ENCODE peak calls at places on chromosome 18, in four cellular contexts. A is mesendoderm, K is lower lobe of right lung, O is hepatocyte. J is an unnamed sample. For H3K4me1, the result is how much of the 10 kb centered on the place peaks cover.

GRCh38 chr18:38651736-38652135 is 1086.1 kb upstream of the CELF4 start:
- DNase-seq in A (no peak), K (no peak), O (no peak), J (no peak)

GRCh38 chr18:75048776-75049454 is 160.0 kb downstream of the PTGR3 start:
- DNase-seq in A (no peak), K (no peak), O (no peak), J (no peak)

GRCh38 chr18:23384778-23385736 is 68.0 kb upstream of the RIOK3 start:
- DNase-seq in A (no peak), K (no peak), O (peak), J (no peak)

GRCh38 chr18:59041819-59042476 is 97.7 kb upstream of the SEC11C start:
- DNase-seq in A (no peak), K (no peak), O (no peak), J (no peak)

GRCh38 chr18:33424266-33424946 is 16.1 kb downstream of the CCDC178 start:
- DNase-seq in A (no peak), K (no peak), O (no peak), J (no peak)

GRCh38 chr18:30634249-30634648 is 408.3 kb downstream of the DSC3 start:
- DNase-seq in A (no peak), K (no peak), O (no peak), J (no peak)

GRCh38 chr18:33404244-33404873 is 36.2 kb downstream of the CCDC178 start:
- DNase-seq in A (no peak), K (no peak), O (no peak), J (no peak)

GRCh38 chr18:36328916-36329315 is 31.4 kb downstream of the FHOD3 start:
- DNase-seq in A (no peak), K (no peak), O (peak), J (no peak)

GRCh38 chr18:61554117-61554776 is 221.0 kb downstream of the CDH20 start:
- DNase-seq in A (no peak), K (peak), O (no peak), J (no peak)

GRCh38 chr18:76673281-76674005 is 148.9 kb upstream of the ZNF236 start:
- DNase-seq in A (no peak), K (no peak), O (no peak), J (no peak)

GRCh38 chr18:5447442-5447841 is 96.4 kb downstream of the EPB41L3 start:
- DNase-seq in A (no peak), K (no peak), O (no peak), J (no peak)

GRCh38 chr18:3012306-3012919 is 531 bp downstream of the LPIN2 start:
- DNase-seq in A (peak), K (no peak), O (peak), J (no peak)

DNA sequence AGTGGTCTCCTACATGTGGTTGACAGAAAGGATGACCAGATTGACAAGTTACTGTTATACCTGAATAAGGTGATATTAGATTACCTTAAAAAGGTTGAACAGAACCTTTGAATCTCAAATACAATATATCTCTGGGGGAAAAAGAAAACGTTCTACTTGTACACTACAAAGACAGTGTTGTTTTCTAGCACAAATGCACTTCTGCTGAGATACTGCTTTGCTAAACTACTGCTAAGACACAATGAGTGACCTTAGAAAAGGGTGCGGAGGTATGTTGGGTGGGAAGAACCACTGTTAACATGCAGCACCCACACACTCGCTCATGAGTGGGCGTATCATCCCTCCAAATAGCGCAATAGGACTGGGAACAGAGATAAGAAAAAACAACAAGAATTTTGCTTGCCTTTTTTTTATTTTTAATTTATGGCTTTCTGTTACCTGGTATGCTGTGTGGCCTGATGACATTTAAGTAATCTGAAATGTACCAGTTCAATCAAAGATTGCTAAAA is 6.1 kb downstream of the BCL2 start:
- DNase-seq in A (no peak), K (no peak), O (no peak), J (no peak)
- H3K4me1 ChIP-seq in A (under half), K (under half), O (under half), J (under half)

GRCh38 chr18:48580066-48580465 is 41.2 kb downstream of the CTIF start:
- DNase-seq in A (no peak), K (no peak), O (no peak), J (no peak)
- H3K4me1 ChIP-seq in A (under half), K (under half), O (under half), J (under half)

GRCh38 chr18:79947054-79947755 is 4.2 kb downstream of the SLC66A2 start:
- DNase-seq in A (no peak), K (peak), O (no peak), J (no peak)
- H3K4me1 ChIP-seq in A (under half), K (half or more), O (under half), J (half or more)

DNA sequence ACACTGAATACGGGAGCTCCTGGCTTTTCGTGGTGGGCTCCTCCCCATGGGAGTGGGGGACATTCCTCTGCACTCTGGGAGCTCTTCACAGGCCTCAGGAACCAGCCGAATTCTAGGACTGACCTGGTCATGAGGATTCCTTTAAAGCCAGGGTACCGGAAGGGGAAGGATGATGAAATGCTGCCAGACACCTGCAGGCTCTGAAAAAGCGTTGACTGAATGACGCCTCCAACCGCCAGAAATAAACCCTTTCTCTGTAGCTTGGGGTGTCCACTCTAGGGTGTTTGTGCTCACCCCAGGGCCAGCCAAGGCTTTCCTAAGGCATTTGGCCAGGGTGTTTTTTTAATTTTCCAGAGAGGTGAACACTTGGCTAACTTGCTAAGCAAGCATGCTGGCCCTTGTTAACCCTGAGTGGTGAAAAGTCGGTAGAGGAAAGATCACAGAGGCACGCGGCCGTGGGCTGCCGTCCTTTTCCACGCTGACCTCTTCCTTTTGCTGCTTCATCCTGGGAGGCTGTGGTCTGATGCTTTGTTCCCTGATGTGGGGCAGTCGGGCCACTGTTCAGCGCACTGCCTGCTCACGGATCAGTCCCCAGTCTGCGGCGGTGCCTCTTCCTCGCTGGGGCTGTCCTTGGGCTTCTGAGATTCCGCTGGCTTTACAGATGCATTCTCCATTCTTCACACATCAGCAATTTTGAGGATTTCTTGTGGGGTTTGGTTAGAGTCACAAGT is 32.0 kb downstream of the IMPA2 start:
- DNase-seq in A (no peak), K (peak), O (no peak), J (no peak)
- H3K4me1 ChIP-seq in A (under half), K (half or more), O (under half), J (under half)

GRCh38 chr18:48835119-48835518 is 115.6 kb downstream of the SMAD7 start:
- DNase-seq in A (no peak), K (peak), O (no peak), J (no peak)
- H3K4me1 ChIP-seq in A (under half), K (half or more), O (half or more), J (under half)

DNA sequence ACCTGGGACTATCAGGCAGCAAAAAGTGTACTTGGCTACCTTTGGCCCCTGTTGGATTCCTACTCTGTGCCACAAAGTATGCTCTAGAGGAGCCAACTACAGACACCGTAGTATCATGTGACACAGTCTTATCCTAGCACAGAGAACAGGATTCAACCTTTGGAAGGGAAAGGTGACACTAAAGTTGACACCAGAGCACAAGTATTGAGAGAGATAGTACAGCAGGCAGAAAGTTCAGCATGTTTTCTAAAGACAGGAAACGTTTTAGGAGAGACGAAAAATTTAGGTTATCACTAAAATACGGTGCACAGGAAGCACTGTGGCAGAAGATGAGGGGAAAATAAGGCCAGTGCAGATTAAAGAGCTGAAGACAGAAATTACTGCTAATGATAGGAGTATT is 18.6 kb downstream of the SMAD2 start:
- DNase-seq in A (no peak), K (no peak), O (peak), J (no peak)
- H3K4me1 ChIP-seq in A (under half), K (under half), O (under half), J (under half)

GRCh38 chr18:8777846-8778245 is 72.5 kb downstream of the MTCL1 start:
- DNase-seq in A (no peak), K (no peak), O (no peak), J (no peak)
- H3K4me1 ChIP-seq in A (under half), K (under half), O (under half), J (under half)